ENCODE peak calls at places on chromosomes 2 and 18, in five cellular contexts. One of them, this sample, is unnamed.

GRCh38 chr2:95266781-95267430 is 7.3 kb upstream of the PROM2 start:
- DNase-seq in SK-N-SH: no peak
- DNase-seq in K562: no peak
- DNase-seq in GM12878: no peak
- DNase-seq in A549: no peak
- DNase-seq in this sample: no peak

GRCh38 chr18:41075212-41075611 is 879.8 kb upstream of the PIK3C3 start:
- DNase-seq in K562: no peak
- DNase-seq in GM12878: no peak
- DNase-seq in A549: no peak
- DNase-seq in SK-N-SH: no peak
- DNase-seq in this sample: no peak

GRCh38 chr2:134491796-134492441 is 226.9 kb downstream of the TMEM163 start:
- DNase-seq in GM12878: no peak
- DNase-seq in K562: no peak
- DNase-seq in A549: peak
- DNase-seq in SK-N-SH: peak
- DNase-seq in this sample: peak

GRCh38 chr2:201432038-201432437 is 19.2 kb downstream of the TRAK2 start:
- DNase-seq in A549: no peak
- DNase-seq in K562: no peak
- DNase-seq in SK-N-SH: no peak
- DNase-seq in GM12878: no peak
- DNase-seq in this sample: peak

GRCh38 chr2:182792441-182792840 is 74.0 kb downstream of the FRZB start:
- DNase-seq in A549: no peak
- DNase-seq in SK-N-SH: no peak
- DNase-seq in GM12878: no peak
- DNase-seq in K562: no peak
- DNase-seq in this sample: no peak

GRCh38 chr18:48297139-48297538 is 112.0 kb downstream of the ZBTB7C start:
- DNase-seq in K562: no peak
- DNase-seq in SK-N-SH: no peak
- DNase-seq in A549: no peak
- DNase-seq in GM12878: no peak
- DNase-seq in this sample: no peak

GRCh38 chr18:55786651-55787272 is 198.8 kb upstream of the TCF4 start:
- DNase-seq in A549: no peak
- DNase-seq in K562: peak
- DNase-seq in GM12878: no peak
- DNase-seq in SK-N-SH: no peak
- DNase-seq in this sample: no peak

GRCh38 chr2:12928197-12928596 is 211.5 kb downstream of the TRIB2 start:
- DNase-seq in A549: no peak
- DNase-seq in GM12878: no peak
- DNase-seq in SK-N-SH: peak
- DNase-seq in K562: peak
- DNase-seq in this sample: no peak

GRCh38 chr2:62238236-62238635 is 42.3 kb downstream of the B3GNT2 start:
- DNase-seq in A549: no peak
- DNase-seq in SK-N-SH: no peak
- DNase-seq in GM12878: no peak
- DNase-seq in K562: no peak
- DNase-seq in this sample: no peak

GRCh38 chr2:213214209-213214608 is 62.8 kb upstream of the IKZF2 start:
- DNase-seq in GM12878: no peak
- DNase-seq in A549: no peak
- DNase-seq in SK-N-SH: no peak
- DNase-seq in K562: no peak
- DNase-seq in this sample: no peak

GRCh38 chr18:50410894-50411293 is 36.0 kb downstream of the SKA1 start:
- DNase-seq in A549: no peak
- DNase-seq in K562: no peak
- DNase-seq in SK-N-SH: no peak
- DNase-seq in GM12878: no peak
- DNase-seq in this sample: no peak

GRCh38 chr2:212311807-212312404 is 226.7 kb downstream of the ERBB4 start:
- DNase-seq in K562: no peak
- DNase-seq in A549: no peak
- DNase-seq in SK-N-SH: peak
- DNase-seq in GM12878: no peak
- DNase-seq in this sample: no peak

GRCh38 chr2:232901711-232902578 is 31.9 kb downstream of the SNORC start:
- DNase-seq in GM12878: no peak
- DNase-seq in K562: peak
- DNase-seq in A549: peak
- DNase-seq in SK-N-SH: peak
- DNase-seq in this sample: peak

GRCh38 chr2:147863835-147864234 is 19.0 kb downstream of the ACVR2A start:
- DNase-seq in GM12878: no peak
- DNase-seq in A549: no peak
- DNase-seq in K562: no peak
- DNase-seq in SK-N-SH: no peak
- DNase-seq in this sample: no peak

GRCh38 chr2:171957061-171957460 is 34.8 kb downstream of the HAT1 start:
- DNase-seq in A549: no peak
- DNase-seq in SK-N-SH: no peak
- DNase-seq in K562: peak
- DNase-seq in GM12878: no peak
- DNase-seq in this sample: peak

GRCh38 chr2:160338891-160339290 is 138.8 kb upstream of the ITGB6 start:
- DNase-seq in A549: no peak
- DNase-seq in GM12878: no peak
- DNase-seq in K562: no peak
- DNase-seq in SK-N-SH: no peak
- DNase-seq in this sample: no peak

GRCh38 chr18:10076502-10077030 is 162.8 kb downstream of the VAPA start:
- DNase-seq in GM12878: no peak
- DNase-seq in SK-N-SH: no peak
- DNase-seq in K562: no peak
- DNase-seq in A549: no peak
- DNase-seq in this sample: no peak

GRCh38 chr2:198782734-198783133 is 675.0 kb downstream of the SATB2 start:
- DNase-seq in K562: no peak
- DNase-seq in GM12878: no peak
- DNase-seq in SK-N-SH: no peak
- DNase-seq in A549: no peak
- DNase-seq in this sample: no peak

GRCh38 chr18:67864677-67865340 is 348.3 kb upstream of the DSEL start:
- DNase-seq in K562: no peak
- DNase-seq in SK-N-SH: no peak
- DNase-seq in GM12878: no peak
- DNase-seq in A549: no peak
- DNase-seq in this sample: no peak

GRCh38 chr2:237287874-237288273 is 126.1 kb downstream of the COL6A3 start:
- DNase-seq in K562: no peak
- DNase-seq in A549: no peak
- DNase-seq in SK-N-SH: no peak
- DNase-seq in GM12878: no peak
- DNase-seq in this sample: no peak

GRCh38 chr2:120674246-120675170 is 61.2 kb upstream of the GLI2 start:
- DNase-seq in SK-N-SH: no peak
- DNase-seq in GM12878: no peak
- DNase-seq in A549: no peak
- DNase-seq in K562: no peak
- DNase-seq in this sample: no peak

GRCh38 chr2:55168221-55169154 is 63.6 kb downstream of the CLHC1 start:
- DNase-seq in A549: peak
- DNase-seq in K562: peak
- DNase-seq in GM12878: no peak
- DNase-seq in SK-N-SH: peak
- DNase-seq in this sample: peak

GRCh38 chr18:44725300-44726096 is 44.8 kb downstream of the SETBP1 start:
- DNase-seq in A549: no peak
- DNase-seq in SK-N-SH: no peak
- DNase-seq in GM12878: peak
- DNase-seq in K562: peak
- DNase-seq in this sample: no peak

GRCh38 chr18:35071819-35072247 is 30.6 kb downstream of the MAPRE2 start:
- DNase-seq in A549: no peak
- DNase-seq in SK-N-SH: no peak
- DNase-seq in K562: no peak
- DNase-seq in GM12878: no peak
- DNase-seq in this sample: no peak

GRCh38 chr2:204260906-204261305 is 284.4 kb upstream of the PARD3B start:
- DNase-seq in GM12878: no peak
- DNase-seq in SK-N-SH: no peak
- DNase-seq in K562: no peak
- DNase-seq in A549: no peak
- DNase-seq in this sample: no peak

GRCh38 chr2:239444626-239445625 is 44.1 kb upstream of the HDAC4 start:
- DNase-seq in SK-N-SH: no peak
- DNase-seq in K562: no peak
- DNase-seq in GM12878: no peak
- DNase-seq in A549: no peak
- DNase-seq in this sample: peak

GRCh38 chr2:219175928-219176817 is 552 bp downstream of the CNPPD1 start:
- DNase-seq in GM12878: no peak
- DNase-seq in A549: peak
- DNase-seq in K562: peak
- DNase-seq in SK-N-SH: peak
- DNase-seq in this sample: no peak

GRCh38 chr2:134402385-134402784 is 148.5 kb downstream of the MGAT5 start:
- DNase-seq in GM12878: no peak
- DNase-seq in SK-N-SH: no peak
- DNase-seq in K562: no peak
- DNase-seq in A549: no peak
- DNase-seq in this sample: peak

GRCh38 chr2:63054812-63055509 is 4.3 kb downstream of the OTX1 start:
- DNase-seq in K562: no peak
- DNase-seq in GM12878: no peak
- DNase-seq in SK-N-SH: peak
- DNase-seq in A549: no peak
- DNase-seq in this sample: no peak

GRCh38 chr2:232419245-232420072 is 12.8 kb downstream of the ALPG start:
- DNase-seq in A549: no peak
- DNase-seq in GM12878: no peak
- DNase-seq in SK-N-SH: peak
- DNase-seq in K562: no peak
- DNase-seq in this sample: no peak

GRCh38 chr2:159895258-159896209 is 97.5 kb upstream of the CD302 start:
- DNase-seq in K562: no peak
- DNase-seq in GM12878: no peak
- DNase-seq in SK-N-SH: no peak
- DNase-seq in A549: no peak
- DNase-seq in this sample: no peak

GRCh38 chr2:107663632-107664031 is 163.1 kb upstream of the RGPD4 start:
- DNase-seq in SK-N-SH: no peak
- DNase-seq in GM12878: no peak
- DNase-seq in K562: no peak
- DNase-seq in A549: no peak
- DNase-seq in this sample: no peak

GRCh38 chr2:102473020-102473419 is at the start of gene SLC9A4:
- DNase-seq in SK-N-SH: peak
- DNase-seq in GM12878: no peak
- DNase-seq in A549: peak
- DNase-seq in K562: peak
- DNase-seq in this sample: peak

GRCh38 chr18:28792404-28793103 is 615.6 kb upstream of the CDH2 start:
- DNase-seq in A549: no peak
- DNase-seq in SK-N-SH: no peak
- DNase-seq in GM12878: no peak
- DNase-seq in K562: no peak
- DNase-seq in this sample: no peak

GRCh38 chr18:46950064-46950656 is 32.8 kb downstream of the KATNAL2 start:
- DNase-seq in A549: no peak
- DNase-seq in SK-N-SH: peak
- DNase-seq in K562: no peak
- DNase-seq in GM12878: no peak
- DNase-seq in this sample: peak

GRCh38 chr18:77178559-77178958 is 46.0 kb upstream of the MBP start:
- DNase-seq in A549: no peak
- DNase-seq in SK-N-SH: no peak
- DNase-seq in K562: no peak
- DNase-seq in GM12878: no peak
- DNase-seq in this sample: no peak
- TF ChIP-seq SMC3 in A549: no peak
- TF ChIP-seq SMC3 in SK-N-SH: no peak
- TF ChIP-seq SMC3 in K562: no peak
- TF ChIP-seq SMC3 in GM12878: no peak
- TF ChIP-seq SMC3 in this sample: no peak

GRCh38 chr2:118786691-118787090 is 60.8 kb downstream of the EN1 start:
- DNase-seq in K562: no peak
- DNase-seq in A549: no peak
- DNase-seq in SK-N-SH: no peak
- DNase-seq in GM12878: no peak
- DNase-seq in this sample: no peak

GRCh38 chr2:118779362-118779761 is 68.1 kb downstream of the EN1 start:
- DNase-seq in GM12878: no peak
- DNase-seq in A549: no peak
- DNase-seq in SK-N-SH: no peak
- DNase-seq in K562: no peak
- DNase-seq in this sample: no peak

GRCh38 chr2:118784860-118785259 is 62.6 kb downstream of the EN1 start:
- DNase-seq in A549: no peak
- DNase-seq in K562: peak
- DNase-seq in SK-N-SH: no peak
- DNase-seq in GM12878: no peak
- DNase-seq in this sample: no peak
- TF ChIP-seq CHD2 in A549: no peak
- TF ChIP-seq CHD2 in K562: no peak
- TF ChIP-seq CHD2 in SK-N-SH: no peak
- TF ChIP-seq CHD2 in GM12878: no peak
- TF ChIP-seq CHD2 in this sample: no peak

GRCh38 chr18:27608742-27609141 is 423.6 kb upstream of the CHST9 start:
- DNase-seq in SK-N-SH: no peak
- DNase-seq in K562: peak
- DNase-seq in GM12878: no peak
- DNase-seq in A549: no peak
- DNase-seq in this sample: no peak
- TF ChIP-seq SMC3 in SK-N-SH: no peak
- TF ChIP-seq SMC3 in K562: no peak
- TF ChIP-seq SMC3 in GM12878: peak
- TF ChIP-seq SMC3 in A549: no peak
- TF ChIP-seq SMC3 in this sample: no peak

DNA sequence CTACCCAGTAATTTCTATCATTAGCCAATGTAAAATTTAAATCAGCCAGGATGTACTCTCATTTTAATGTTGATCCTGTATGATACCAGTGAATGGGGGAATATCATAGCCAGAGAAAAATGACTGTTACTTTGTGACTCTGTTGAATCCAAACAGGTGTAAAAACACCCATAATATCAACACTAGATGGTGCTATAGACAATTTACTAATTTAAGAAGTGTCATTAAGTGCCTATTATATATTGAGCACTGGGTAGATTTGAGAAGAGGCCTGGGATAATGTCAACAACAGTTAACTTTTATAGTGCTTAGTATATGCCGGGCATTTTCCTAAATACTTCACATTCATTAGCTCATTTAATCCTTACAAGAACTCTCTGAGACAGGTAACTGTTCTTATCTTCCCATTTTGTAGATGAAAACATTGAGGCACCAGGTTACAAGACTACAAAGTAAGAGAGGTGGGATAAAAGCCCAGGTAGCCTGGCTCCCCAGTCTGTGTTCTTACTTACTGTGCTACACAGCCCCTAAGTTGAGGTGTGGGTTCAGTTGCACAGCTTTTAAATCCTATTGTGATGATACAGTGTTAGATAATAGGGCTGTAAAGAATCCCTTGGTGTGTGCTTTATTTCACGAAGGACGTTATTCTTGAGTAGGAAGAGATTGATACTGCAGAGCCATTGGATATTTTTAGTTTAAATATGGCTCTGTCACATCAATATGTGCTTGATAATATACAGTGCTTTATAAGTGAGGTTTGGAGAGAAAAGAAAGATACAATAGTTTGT is 325.5 kb downstream of the AGPS start:
- DNase-seq in K562: no peak
- DNase-seq in SK-N-SH: no peak
- DNase-seq in GM12878: no peak
- DNase-seq in A549: no peak
- DNase-seq in this sample: no peak
- TF ChIP-seq CHD2 in K562: no peak
- TF ChIP-seq CHD2 in SK-N-SH: no peak
- TF ChIP-seq CHD2 in GM12878: no peak
- TF ChIP-seq CHD2 in A549: no peak
- TF ChIP-seq CHD2 in this sample: no peak